ENCODE peak calls at places on chromosomes 13 and 19, in five cellular contexts. M, R, J, V and P are unnamed samples.

GRCh38 chr19:57708641-57709354 is at the start of gene ZNF154:
- DNase-seq in M (peak; percentile 97), R (peak; percentile 53), J (no peak), V (no peak), P (no peak)

GRCh38 chr19:48836089-48837017 is at the start of gene HSD17B14:
- DNase-seq in M (peak; percentile 88), R (no peak), J (no peak), V (peak; percentile 65), P (no peak)

GRCh38 chr19:19823916-19824315 is 2.4 kb upstream of the ZNF506 start:
- DNase-seq in M (no peak), R (no peak), J (no peak), V (no peak), P (no peak)

GRCh38 chr13:50626031-50626643 is 217.4 kb downstream of the DLEU7 start:
- DNase-seq in M (no peak), R (no peak), J (no peak), V (no peak), P (peak; percentile 57)

GRCh38 chr13:55234311-55234710 is 1906.4 kb upstream of the PRR20A start:
- DNase-seq in M (no peak), R (no peak), J (no peak), V (no peak), P (no peak)

GRCh38 chr19:12611361-12611699 is 610 bp downstream of the ZNF791 start:
- DNase-seq in M (peak; percentile 83), R (peak; percentile 82), J (peak; percentile 74), V (peak; percentile 77), P (peak; percentile 83)

GRCh38 chr13:25912961-25913360 is 138.9 kb downstream of the SHISA2 start:
- DNase-seq in M (no peak), R (no peak), J (no peak), V (no peak), P (no peak)

GRCh38 chr13:30004204-30004603 is 153.8 kb upstream of the UBL3 start:
- DNase-seq in M (no peak), R (no peak), J (no peak), V (no peak), P (no peak)

GRCh38 chr19:7477758-7478157 is 11.1 kb downstream of the PEX11G start:
- DNase-seq in M (no peak), R (no peak), J (no peak), V (no peak), P (no peak)

GRCh38 chr19:44782729-44783128 is 5.0 kb downstream of the CBLC start:
- DNase-seq in M (peak; percentile 36), R (no peak), J (no peak), V (no peak), P (no peak)

GRCh38 chr13:109521719-109522118 is 264.7 kb downstream of the IRS2 start:
- DNase-seq in M (no peak), R (no peak), J (no peak), V (no peak), P (no peak)

GRCh38 chr19:13505761-13506549 is at the start of gene CACNA1A:
- DNase-seq in M (peak; percentile 42), R (no peak), J (no peak), V (no peak), P (no peak)

GRCh38 chr19:21604351-21604926 is 99.0 kb downstream of the ZNF429 start:
- DNase-seq in M (peak; percentile 79), R (no peak), J (no peak), V (no peak), P (no peak)

GRCh38 chr13:23979361-23980159 is 82.3 kb upstream of the C1QTNF9B start:
- DNase-seq in M (peak; percentile 62), R (peak; percentile 88), J (peak; percentile 73), V (peak; percentile 65), P (peak; percentile 95)

GRCh38 chr13:54415753-54416366 is 1387.2 kb downstream of the OLFM4 start:
- DNase-seq in M (peak; percentile 47), R (no peak), J (no peak), V (no peak), P (no peak)

GRCh38 chr19:15332311-15332996 is at the start of gene BRD4:
- DNase-seq in M (peak; percentile 64), R (peak; percentile 85), J (peak; percentile 78), V (peak; percentile 58), P (peak; percentile 91)

GRCh38 chr19:30385666-30386065 is 13.5 kb downstream of the ZNF536 start:
- DNase-seq in M (no peak), R (no peak), J (peak; percentile 14), V (no peak), P (no peak)

GRCh38 chr13:97318532-97318931 is 96.4 kb downstream of the MBNL2 start:
- DNase-seq in M (no peak), R (no peak), J (no peak), V (no peak), P (no peak)

GRCh38 chr13:49627831-49628652 is at the start of gene ARL11:
- DNase-seq in M (peak; percentile 88), R (peak; percentile 74), J (peak; percentile 56), V (peak; percentile 72), P (peak; percentile 82)

GRCh38 chr19:18023596-18024212 is 15.7 kb downstream of the ARRDC2 start:
- DNase-seq in M (no peak), R (peak; percentile 97), J (peak; percentile 64), V (peak; percentile 94), P (peak; percentile 87)

GRCh38 chr13:51786425-51787010 is 17.4 kb downstream of the DHRS12 start:
- DNase-seq in M (no peak), R (no peak), J (no peak), V (no peak), P (no peak)

GRCh38 chr13:44158741-44159632 is 214.6 kb upstream of the SERP2 start:
- DNase-seq in M (no peak), R (no peak), J (no peak), V (peak; percentile 56), P (no peak)

GRCh38 chr19:11530432-11530831 is 1.5 kb upstream of the ECSIT start:
- DNase-seq in M (peak; percentile 97), R (peak; percentile 85), J (peak; percentile 80), V (peak; percentile 53), P (peak; percentile 78)

GRCh38 chr13:97491452-97491851 is 57.5 kb downstream of the RAP2A start:
- DNase-seq in M (no peak), R (no peak), J (no peak), V (no peak), P (no peak)

GRCh38 chr19:21765151-21765550 is 2.2 kb downstream of the ZNF100 start:
- DNase-seq in M (peak; percentile 7), R (no peak), J (no peak), V (no peak), P (no peak)

GRCh38 chr13:39455534-39456175 is 147.3 kb downstream of the LHFPL6 start:
- DNase-seq in M (peak; percentile 74), R (no peak), J (no peak), V (no peak), P (no peak)

GRCh38 chr13:113393572-113394503 is 29.9 kb upstream of the GRTP1 start:
- DNase-seq in M (peak; percentile 88), R (peak; percentile 89), J (peak; percentile 88), V (peak; percentile 77), P (peak; percentile 87)

GRCh38 chr19:45439569-45440258 is 16.0 kb upstream of the ERCC1 start:
- DNase-seq in M (peak; percentile 65), R (peak; percentile 94), J (peak; percentile 85), V (peak; percentile 87), P (peak; percentile 97)

GRCh38 chr19:10404888-10405808 is 1.8 kb upstream of the CDC37 start:
- DNase-seq in M (no peak), R (no peak), J (no peak), V (no peak), P (no peak)

GRCh38 chr19:35370722-35371121 is at the start of gene GPR42:
- DNase-seq in M (no peak), R (no peak), J (no peak), V (no peak), P (no peak)

GRCh38 chr13:113448885-113449692 is 4.2 kb downstream of the ADPRHL1 start:
- DNase-seq in M (no peak), R (peak; percentile 43), J (peak; percentile 86), V (no peak), P (no peak)

GRCh38 chr19:16076154-16076957 is at the start of gene TPM4:
- DNase-seq in M (peak; percentile 97), R (peak; percentile 95), J (peak; percentile 84), V (peak; percentile 92), P (peak; percentile 97)

GRCh38 chr19:51971624-51972023 is 15.0 kb downstream of the ZNF350 start:
- DNase-seq in M (peak; percentile 66), R (no peak), J (no peak), V (no peak), P (no peak)

GRCh38 chr19:51965583-51965982 is 21.1 kb downstream of the ZNF350 start:
- DNase-seq in M (no peak), R (no peak), J (no peak), V (no peak), P (no peak)

GRCh38 chr19:51970718-51971117 is 15.9 kb downstream of the ZNF350 start:
- DNase-seq in M (no peak), R (no peak), J (no peak), V (no peak), P (no peak)
- H3K4me3 ChIP-seq in M (peak overlapping the region; percentile 28), R (no peak overlapping the region), J (no peak overlapping the region), V (no peak overlapping the region), P (peak overlapping the region; percentile 9)

GRCh38 chr13:36921902-36922301 is 1.9 kb upstream of the SMAD9 start:
- DNase-seq in M (no peak), R (no peak), J (no peak), V (no peak), P (no peak)

GRCh38 chr13:36920612-36921185 is 661 bp upstream of the SMAD9 start:
- DNase-seq in M (peak; percentile 47), R (no peak), J (no peak), V (no peak), P (no peak)

GRCh38 chr13:36918246-36919060 is 1.6 kb downstream of the SMAD9 start:
- DNase-seq in M (peak; percentile 30), R (no peak), J (no peak), V (no peak), P (no peak)

GRCh38 chr13:36919206-36919832 is 719 bp downstream of the SMAD9 start:
- DNase-seq in M (peak; percentile 75), R (peak; percentile 48), J (peak; percentile 39), V (peak; percentile 66), P (peak; percentile 71)

GRCh38 chr13:36919833-36920611 is at the start of gene SMAD9:
- DNase-seq in M (peak; percentile 74), R (peak; percentile 85), J (peak; percentile 82), V (peak; percentile 77), P (peak; percentile 87)
- H3K4me1 ChIP-seq in M (peaks cover 2% of the 10 kb centered on the region), R (peaks cover 9% of the 10 kb centered on the region), J (peaks cover 16% of the 10 kb centered on the region), V (no peaks in the 10 kb centered on the region), P (peaks cover 2% of the 10 kb centered on the region)

GRCh38 chr19:33062902-33063301 is 1.8 kb downstream of the RHPN2 start:
- DNase-seq in M (no peak), R (no peak), J (no peak), V (no peak), P (no peak)

GRCh38 chr19:33064117-33064777 is 441 bp downstream of the RHPN2 start:
- DNase-seq in M (peak; percentile 45), R (no peak), J (peak; percentile 71), V (no peak), P (no peak)

GRCh38 chr19:33063356-33064116 is 1.2 kb downstream of the RHPN2 start:
- DNase-seq in M (no peak), R (peak; percentile 34), J (peak; percentile 73), V (no peak), P (no peak)

GRCh38 chr19:33066543-33066942 is 1.9 kb upstream of the RHPN2 start:
- DNase-seq in M (no peak), R (no peak), J (no peak), V (no peak), P (no peak)

GRCh38 chr19:33064778-33065550 is at the start of gene RHPN2:
- DNase-seq in M (peak; percentile 74), R (peak; percentile 71), J (peak; percentile 81), V (no peak), P (peak; percentile 77)
- H3K4me3 ChIP-seq in M (peak within 1 kb of the TSS; percentile 62), R (peak within 1 kb of the TSS; percentile 62), J (peak within 1 kb of the TSS; percentile 92), V (peak within 1 kb of the TSS; percentile 42), P (peak within 1 kb of the TSS; percentile 62)

GRCh38 chr13:28536371-28536770 is 41.4 kb upstream of the FLT1 start:
- DNase-seq in M (no peak), R (no peak), J (no peak), V (no peak), P (no peak)
- H3K4me1 ChIP-seq in M (peaks cover 3% of the 10 kb centered on the region), R (peaks cover 16% of the 10 kb centered on the region), J (peaks cover 5% of the 10 kb centered on the region), V (no peaks in the 10 kb centered on the region), P (no peaks in the 10 kb centered on the region)